ENCODE peak calls at places on chromosome 21, in six cellular contexts. L is AG09309, S is cardiac fibroblast, W is left ventricle myocardium inferior, J is fibroblast of lung, B is Peyer's patch. P is an unnamed sample.

GRCh38 chr21:30463713-30464112 is 16.5 kb downstream of the KRTAP19-1 start:
- DNase-seq in L (no peak), S (no peak), W (no peak), J (no peak), B (no peak), P (no peak)

GRCh38 chr21:36471254-36471723 is 8.6 kb downstream of the CLDN14 start:
- DNase-seq in L (no peak), S (peak; percentile 90), W (no peak), J (peak; percentile 91), B (no peak), P (no peak)

GRCh38 chr21:41429305-41429704 is 3.3 kb downstream of the MX1 start:
- DNase-seq in L (no peak), S (no peak), W (no peak), J (no peak), B (no peak), P (no peak)

GRCh38 chr21:32102426-32102825 is 176.4 kb downstream of the MIS18A start:
- DNase-seq in L (no peak), S (no peak), W (no peak), J (peak; percentile 4), B (no peak), P (no peak)

GRCh38 chr21:29943885-29944284 is 4.1 kb upstream of the GRIK1 start:
- DNase-seq in L (no peak), S (no peak), W (no peak), J (no peak), B (no peak), P (no peak)

GRCh38 chr21:36926989-36927695 is 39.3 kb downstream of the HLCS start:
- DNase-seq in L (no peak), S (no peak), W (no peak), J (no peak), B (no peak), P (no peak)

GRCh38 chr21:28426545-28426944 is 566.1 kb downstream of the LTN1 start:
- DNase-seq in L (no peak), S (no peak), W (no peak), J (no peak), B (no peak), P (no peak)

GRCh38 chr21:38136201-38136600 is 120.6 kb upstream of the KCNJ15 start:
- DNase-seq in L (no peak), S (peak; percentile 43), W (no peak), J (peak; percentile 33), B (no peak), P (no peak)

GRCh38 chr21:37636152-37636860 is 269.7 kb downstream of the DYRK1A start:
- DNase-seq in L (peak; percentile 79), S (peak; percentile 88), W (no peak), J (peak; percentile 73), B (no peak), P (no peak)

GRCh38 chr21:31688603-31689368 is 29.3 kb downstream of the SOD1 start:
- DNase-seq in L (no peak), S (no peak), W (no peak), J (peak; percentile 4), B (no peak), P (no peak)

GRCh38 chr21:37459575-37459974 is 93.0 kb downstream of the DYRK1A start:
- DNase-seq in L (no peak), S (peak; percentile 67), W (no peak), J (peak; percentile 63), B (no peak), P (no peak)

GRCh38 chr21:39377444-39378050 is 28.7 kb upstream of the HMGN1 start:
- DNase-seq in L (no peak), S (peak; percentile 70), W (no peak), J (peak; percentile 7), B (no peak), P (no peak)

GRCh38 chr21:14383596-14384210 is 757 bp upstream of the HSPA13 start:
- DNase-seq in L (no peak), S (peak; percentile 61), W (no peak), J (peak; percentile 31), B (no peak), P (no peak)

GRCh38 chr21:39527067-39527595 is 75.4 kb downstream of the SH3BGR start:
- DNase-seq in L (no peak), S (no peak), W (no peak), J (no peak), B (no peak), P (no peak)

GRCh38 chr21:38787461-38788274 is 18.1 kb upstream of the ETS2 start:
- DNase-seq in L (no peak), S (peak; percentile 90), W (no peak), J (peak; percentile 89), B (peak; percentile 90), P (no peak)

GRCh38 chr21:40118527-40118926 is 251.3 kb downstream of the PCP4 start:
- DNase-seq in L (no peak), S (no peak), W (no peak), J (peak; percentile 6), B (no peak), P (no peak)

GRCh38 chr21:36966846-36967657 is 583 bp upstream of the HLCS start:
- DNase-seq in L (no peak), S (peak; percentile 37), W (no peak), J (peak; percentile 8), B (no peak), P (no peak)

GRCh38 chr21:14981246-14981645 is 83.6 kb downstream of the NRIP1 start:
- DNase-seq in L (no peak), S (no peak), W (no peak), J (no peak), B (no peak), P (no peak)

GRCh38 chr21:32940079-32941014 is 85.4 kb upstream of the OLIG2 start:
- DNase-seq in L (peak; percentile 1), S (peak; percentile 63), W (no peak), J (peak; percentile 34), B (peak; percentile 58), P (no peak)

GRCh38 chr21:44497641-44498243 is 42.3 kb downstream of the KRTAP10-1 start:
- DNase-seq in L (no peak), S (peak; percentile 7), W (no peak), J (no peak), B (no peak), P (peak; percentile 61)

GRCh38 chr21:44499631-44500030 is 40.4 kb downstream of the KRTAP10-1 start:
- DNase-seq in L (no peak), S (no peak), W (no peak), J (no peak), B (no peak), P (no peak)

GRCh38 chr21:44500111-44500510 is 39.9 kb downstream of the KRTAP10-1 start:
- DNase-seq in L (no peak), S (no peak), W (no peak), J (no peak), B (no peak), P (no peak)

GRCh38 chr21:44498280-44498964 is 41.6 kb downstream of the KRTAP10-1 start:
- DNase-seq in L (no peak), S (no peak), W (no peak), J (no peak), B (no peak), P (no peak)

GRCh38 chr21:44498965-44499560 is 40.9 kb downstream of the KRTAP10-1 start:
- DNase-seq in L (no peak), S (no peak), W (no peak), J (no peak), B (no peak), P (no peak)
- TF ChIP-seq CTCF in L (no peak), S (no peak), W (no peak), J (no peak), B (no peak), P (no peak)

DNA sequence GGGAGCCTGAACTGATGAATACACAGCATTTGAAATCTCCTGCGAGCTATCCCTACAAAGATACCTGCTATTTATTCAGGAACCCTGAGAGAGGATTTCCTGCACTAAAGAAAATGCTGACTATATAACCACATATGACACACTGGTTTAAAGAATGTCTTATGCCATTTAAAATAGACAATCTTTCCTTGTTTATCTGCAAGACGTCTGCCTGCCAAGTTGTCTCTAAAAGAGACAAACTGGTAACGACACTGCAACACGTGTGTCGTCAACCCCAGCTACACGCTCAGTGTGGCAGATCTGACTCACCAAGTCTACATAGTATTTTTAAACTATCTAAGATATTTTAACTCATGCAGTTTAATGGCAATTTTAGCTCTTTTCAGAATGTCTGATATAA is 42.7 kb downstream of the APP start:
- DNase-seq in L (no peak), S (peak; percentile 62), W (no peak), J (peak; percentile 70), B (no peak), P (no peak)
- H3K4me3 ChIP-seq in L (no peak overlapping the region), S (no peak overlapping the region), W (peak overlapping the region; percentile 26), J (no peak overlapping the region), B (no peak overlapping the region), P (no peak overlapping the region)

GRCh38 chr21:26965091-26965566 is 1.8 kb downstream of the ADAMTS5 start:
- DNase-seq in L (no peak), S (no peak), W (no peak), J (no peak), B (no peak), P (no peak)

GRCh38 chr21:26961704-26962103 is 5.2 kb downstream of the ADAMTS5 start:
- DNase-seq in L (no peak), S (no peak), W (no peak), J (no peak), B (no peak), P (no peak)

GRCh38 chr21:26962516-26963305 is 4.2 kb downstream of the ADAMTS5 start:
- DNase-seq in L (no peak), S (no peak), W (no peak), J (no peak), B (no peak), P (no peak)

GRCh38 chr21:26965567-26966359 is 1.1 kb downstream of the ADAMTS5 start:
- DNase-seq in L (no peak), S (peak; percentile 18), W (peak; percentile 65), J (peak; percentile 16), B (peak; percentile 48), P (peak; percentile 40)

GRCh38 chr21:26964379-26964778 is 2.5 kb downstream of the ADAMTS5 start:
- DNase-seq in L (no peak), S (no peak), W (peak; percentile 66), J (no peak), B (peak; percentile 67), P (peak; percentile 69)
- TF ChIP-seq CTCF in L (no peak), S (no peak), W (no peak), J (no peak), B (no peak), P (no peak)

GRCh38 chr21:26966978-26967913 is at the start of gene ADAMTS5:
- DNase-seq in L (peak; percentile 43), S (peak; percentile 81), W (peak; percentile 51), J (peak; percentile 55), B (peak; percentile 49), P (peak; percentile 59)

GRCh38 chr21:26969971-26970725 is 3.3 kb upstream of the ADAMTS5 start:
- DNase-seq in L (no peak), S (no peak), W (no peak), J (no peak), B (no peak), P (no peak)

GRCh38 chr21:26972131-26972707 is 5.3 kb upstream of the ADAMTS5 start:
- DNase-seq in L (no peak), S (no peak), W (no peak), J (no peak), B (no peak), P (no peak)

DNA sequence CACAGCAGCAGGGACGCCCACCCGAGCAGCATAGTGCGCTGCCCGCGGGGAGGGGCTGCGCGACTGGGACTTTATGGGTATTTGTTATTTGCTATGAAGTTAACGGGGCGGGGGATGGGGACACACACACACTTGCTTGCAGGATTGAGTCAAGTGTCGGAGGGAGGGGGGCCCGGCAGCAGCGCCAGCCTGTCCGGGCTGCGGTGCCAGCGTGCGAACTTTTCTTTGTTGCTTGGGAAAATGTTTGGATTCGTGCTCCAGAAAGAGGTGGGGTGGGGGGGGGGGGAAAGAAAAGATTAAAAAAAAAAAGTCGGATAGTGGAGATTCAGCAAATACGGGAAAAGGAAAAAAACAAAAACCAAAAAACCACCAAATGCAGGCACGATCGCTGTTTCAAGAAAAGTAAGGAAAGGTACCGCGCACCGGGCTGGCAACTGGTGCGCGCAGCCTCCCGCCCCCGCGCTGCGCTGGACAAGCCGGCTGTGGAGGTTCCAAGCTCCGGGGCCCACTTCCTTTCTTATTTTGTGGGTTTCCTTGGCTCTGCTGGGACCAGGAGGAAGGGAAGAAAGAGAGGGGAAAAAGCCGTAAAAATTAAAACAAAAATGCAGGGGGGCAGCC is 419 bp downstream of the ADAMTS5 start:
- DNase-seq in L (no peak), S (peak; percentile 17), W (no peak), J (peak; percentile 19), B (no peak), P (peak; percentile 65)
- H3K4me3 ChIP-seq in L (peak overlapping the region; percentile 64), S (peak overlapping the region; percentile 64), W (peak overlapping the region; percentile 76), J (peak overlapping the region; percentile 80), B (peak overlapping the region; percentile 37), P (peak overlapping the region; percentile 75)

P was measured in tibial artery.